ENCODE peak calls at places on chromosome 12, in six cellular contexts. K, N, Y, Q, C and Z are unnamed samples.

GRCh38 chr12:14431990-14432389 is 66.5 kb downstream of the ATF7IP start:
- DNase-seq in K (no peak), N (no peak), Y (no peak), Q (no peak), C (no peak), Z (no peak)

GRCh38 chr12:10205251-10205807 is 7.3 kb upstream of the GABARAPL1 start:
- DNase-seq in K (no peak), N (no peak), Y (no peak), Q (no peak), C (peak), Z (no peak)

GRCh38 chr12:49049566-49050224 is 10.9 kb downstream of the KMT2D start:
- DNase-seq in K (no peak), N (no peak), Y (no peak), Q (no peak), C (no peak), Z (no peak)

GRCh38 chr12:69655616-69656336 is 43.3 kb downstream of the BEST3 start:
- DNase-seq in K (no peak), N (no peak), Y (peak), Q (no peak), C (peak), Z (no peak)

GRCh38 chr12:6970096-6970527 is 352 bp downstream of the PHB2 start:
- DNase-seq in K (no peak), N (no peak), Y (no peak), Q (no peak), C (peak), Z (no peak)

GRCh38 chr12:80941916-80942315 is 4.2 kb upstream of the LIN7A start:
- DNase-seq in K (no peak), N (no peak), Y (no peak), Q (no peak), C (no peak), Z (no peak)

GRCh38 chr12:70762000-70762399 is 124.8 kb upstream of the PTPRB start:
- DNase-seq in K (no peak), N (no peak), Y (no peak), Q (no peak), C (no peak), Z (no peak)

GRCh38 chr12:92051441-92051840 is 94.2 kb downstream of the BTG1 start:
- DNase-seq in K (no peak), N (no peak), Y (no peak), Q (no peak), C (no peak), Z (no peak)

GRCh38 chr12:79690156-79690605 is 583 bp downstream of the PAWR start:
- DNase-seq in K (peak), N (no peak), Y (no peak), Q (no peak), C (peak), Z (peak)

GRCh38 chr12:55771736-55772135 is 28.8 kb downstream of the GDF11 start:
- DNase-seq in K (no peak), N (no peak), Y (no peak), Q (peak), C (no peak), Z (no peak)

GRCh38 chr12:13573698-13574321 is 377.3 kb downstream of the EMP1 start:
- DNase-seq in K (no peak), N (no peak), Y (peak), Q (no peak), C (peak), Z (no peak)

GRCh38 chr12:113040722-113041168 is 15.8 kb upstream of the DTX1 start:
- DNase-seq in K (peak), N (no peak), Y (peak), Q (no peak), C (peak), Z (no peak)

GRCh38 chr12:110796952-110797351 is 49.8 kb upstream of the CCDC63 start:
- DNase-seq in K (no peak), N (no peak), Y (no peak), Q (no peak), C (no peak), Z (no peak)

GRCh38 chr12:59357811-59358210 is 238.0 kb upstream of the SLC16A7 start:
- DNase-seq in K (no peak), N (no peak), Y (no peak), Q (no peak), C (no peak), Z (no peak)

GRCh38 chr12:69389836-69390235 is 30.3 kb downstream of the YEATS4 start:
- DNase-seq in K (no peak), N (no peak), Y (no peak), Q (no peak), C (peak), Z (no peak)

GRCh38 chr12:50604640-50604920 is 99.8 kb downstream of the DIP2B start:
- DNase-seq in K (no peak), N (no peak), Y (no peak), Q (no peak), C (no peak), Z (no peak)

GRCh38 chr12:42216737-42217136 is 21.3 kb downstream of the YAF2 start:
- DNase-seq in K (no peak), N (no peak), Y (no peak), Q (no peak), C (no peak), Z (no peak)

GRCh38 chr12:51793201-51793600 is 55.3 kb downstream of the FIGNL2 start:
- DNase-seq in K (no peak), N (no peak), Y (no peak), Q (no peak), C (no peak), Z (no peak)

GRCh38 chr12:51421266-51421884 is 3.3 kb upstream of the SLC4A8 start:
- DNase-seq in K (no peak), N (peak), Y (peak), Q (peak), C (peak), Z (peak)

GRCh38 chr12:50174971-50175715 is 8.0 kb upstream of the CERS5 start:
- DNase-seq in K (no peak), N (no peak), Y (no peak), Q (peak), C (peak), Z (peak)

GRCh38 chr12:30953257-30953656 is 26.7 kb downstream of the TSPAN11 start:
- DNase-seq in K (peak), N (no peak), Y (no peak), Q (no peak), C (no peak), Z (no peak)

GRCh38 chr12:24499151-24500146 is 449.5 kb downstream of the BCAT1 start:
- DNase-seq in K (no peak), N (no peak), Y (peak), Q (no peak), C (no peak), Z (no peak)

GRCh38 chr12:92272301-92272964 is 126.8 kb upstream of the BTG1 start:
- DNase-seq in K (no peak), N (no peak), Y (no peak), Q (peak), C (no peak), Z (no peak)

GRCh38 chr12:69284131-69284530 is 44.8 kb downstream of the CPSF6 start:
- DNase-seq in K (peak), N (peak), Y (peak), Q (peak), C (peak), Z (peak)

GRCh38 chr12:85029456-85029855 is 6.6 kb downstream of the TSPAN19 start:
- DNase-seq in K (no peak), N (no peak), Y (peak), Q (peak), C (peak), Z (no peak)

GRCh38 chr12:52320784-52321400 is at the start of gene KRT83:
- DNase-seq in K (no peak), N (no peak), Y (no peak), Q (no peak), C (no peak), Z (no peak)

GRCh38 chr12:54033106-54033979 is 493 bp downstream of the HOXC5 start:
- DNase-seq in K (no peak), N (no peak), Y (peak), Q (peak), C (peak), Z (peak)

GRCh38 chr12:3580071-3580749 is 89.2 kb downstream of the PRMT8 start:
- DNase-seq in K (no peak), N (no peak), Y (no peak), Q (no peak), C (no peak), Z (no peak)

GRCh38 chr12:113196996-113197395 is 11.5 kb downstream of the RITA1 start:
- DNase-seq in K (peak), N (peak), Y (peak), Q (no peak), C (peak), Z (peak)

GRCh38 chr12:119565404-119565803 is 28.2 kb upstream of the TMEM233 start:
- DNase-seq in K (no peak), N (no peak), Y (no peak), Q (no peak), C (no peak), Z (no peak)

GRCh38 chr12:53700567-53700966 is 24.7 kb upstream of the ATP5MC2 start:
- DNase-seq in K (no peak), N (peak), Y (no peak), Q (peak), C (no peak), Z (no peak)

GRCh38 chr12:104736307-104736706 is 221.8 kb downstream of the SLC41A2 start:
- DNase-seq in K (no peak), N (no peak), Y (peak), Q (no peak), C (no peak), Z (no peak)

GRCh38 chr12:27651201-27651600 is 45.0 kb upstream of the REP15 start:
- DNase-seq in K (no peak), N (no peak), Y (no peak), Q (no peak), C (no peak), Z (no peak)

GRCh38 chr12:29030006-29030405 is 119.1 kb upstream of the FAR2 start:
- DNase-seq in K (no peak), N (no peak), Y (no peak), Q (no peak), C (no peak), Z (no peak)